ENCODE peak calls at places on chromosomes 11 and 22, in nine cellular contexts. I is stomach, D is tibial nerve, X is ovary, Q is NB4, S is heart left ventricle, U is breast epithelium, Y is IMR-90, C is uterus. J is an unnamed sample.

GRCh38 chr11:66231561-66231960 is 36.9 kb upstream of the RAB1B start:
- DNase-seq in I (no peak), D (no peak), X (no peak), Q (no peak), S (no peak), U (no peak), Y (no peak), C (no peak), J (no peak)

GRCh38 chr22:38504731-38505594 is 1.1 kb downstream of the DDX17 start:
- DNase-seq in I (peak), D (no peak), X (peak), Q (peak), S (peak), U (no peak), Y (peak), C (peak), J (no peak)

GRCh38 chr11:88618716-88619462 is 281.4 kb upstream of the CTSC start:
- DNase-seq in I (no peak), D (no peak), X (no peak), Q (no peak), S (no peak), U (no peak), Y (no peak), C (no peak), J (no peak)

GRCh38 chr11:19430346-19431058 is 189.8 kb upstream of the E2F8 start:
- DNase-seq in I (no peak), D (no peak), X (no peak), Q (no peak), S (no peak), U (no peak), Y (no peak), C (no peak), J (no peak)

GRCh38 chr22:43207849-43208702 is 21.1 kb upstream of the TTLL12 start:
- DNase-seq in I (no peak), D (no peak), X (no peak), Q (no peak), S (no peak), U (no peak), Y (no peak), C (no peak), J (no peak)

GRCh38 chr11:120810251-120810650 is 213.7 kb upstream of the TBCEL start:
- DNase-seq in I (no peak), D (no peak), X (no peak), Q (no peak), S (no peak), U (no peak), Y (peak), C (no peak), J (no peak)

GRCh38 chr11:70421123-70421522 is 22.8 kb downstream of the CTTN start:
- DNase-seq in I (no peak), D (no peak), X (peak), Q (peak), S (no peak), U (no peak), Y (no peak), C (no peak), J (no peak)

GRCh38 chr11:47003180-47003877 is 66.8 kb downstream of the CSTPP1 start:
- DNase-seq in I (no peak), D (no peak), X (no peak), Q (peak), S (peak), U (no peak), Y (no peak), C (no peak), J (no peak)

GRCh38 chr11:11563193-11563592 is 58.6 kb downstream of the GALNT18 start:
- DNase-seq in I (no peak), D (no peak), X (no peak), Q (no peak), S (no peak), U (no peak), Y (no peak), C (no peak), J (no peak)

GRCh38 chr11:97234016-97234415 is 844.2 kb downstream of the JRKL start:
- DNase-seq in I (no peak), D (no peak), X (no peak), Q (no peak), S (no peak), U (no peak), Y (no peak), C (no peak), J (no peak)

GRCh38 chr22:31901388-31902137 is 42.8 kb upstream of the YWHAH start:
- DNase-seq in I (no peak), D (no peak), X (no peak), Q (no peak), S (no peak), U (no peak), Y (no peak), C (no peak), J (no peak)

GRCh38 chr22:40560551-40560950 is 76.0 kb downstream of the MRTFA start:
- DNase-seq in I (no peak), D (no peak), X (no peak), Q (peak), S (no peak), U (no peak), Y (peak), C (no peak), J (no peak)

GRCh38 chr22:29342577-29343312 is 27.2 kb upstream of the RASL10A start:
- DNase-seq in I (peak), D (no peak), X (no peak), Q (peak), S (peak), U (no peak), Y (no peak), C (no peak), J (no peak)

GRCh38 chr11:9953994-9954626 is 290.2 kb downstream of the SWAP70 start:
- DNase-seq in I (no peak), D (no peak), X (no peak), Q (no peak), S (no peak), U (no peak), Y (peak), C (no peak), J (no peak)

GRCh38 chr11:75506827-75507226 is 18.9 kb downstream of the GDPD5 start:
- DNase-seq in I (no peak), D (no peak), X (no peak), Q (no peak), S (no peak), U (no peak), Y (no peak), C (no peak), J (no peak)

GRCh38 chr11:68806931-68807844 is 34.5 kb downstream of the CPT1A start:
- DNase-seq in I (no peak), D (no peak), X (no peak), Q (no peak), S (no peak), U (no peak), Y (peak), C (no peak), J (no peak)

GRCh38 chr11:125929445-125930075 is 16.3 kb upstream of the VSIG10L2 start:
- DNase-seq in I (no peak), D (no peak), X (no peak), Q (peak), S (no peak), U (no peak), Y (no peak), C (no peak), J (no peak)

GRCh38 chr22:41951898-41952474 is at the start of gene SMIM45:
- DNase-seq in I (no peak), D (no peak), X (no peak), Q (no peak), S (no peak), U (no peak), Y (no peak), C (no peak), J (no peak)

GRCh38 chr22:24938741-24939341 is 7.7 kb downstream of the LHFPL7 start:
- DNase-seq in I (no peak), D (no peak), X (no peak), Q (peak), S (no peak), U (no peak), Y (peak), C (no peak), J (no peak)

GRCh38 chr22:44580176-44580575 is 82.1 kb upstream of the RTL6 start:
- DNase-seq in I (no peak), D (no peak), X (peak), Q (no peak), S (no peak), U (peak), Y (no peak), C (no peak), J (peak)

GRCh38 chr22:50082197-50082715 is 3.0 kb downstream of the MLC1 start:
- DNase-seq in I (no peak), D (no peak), X (no peak), Q (no peak), S (no peak), U (no peak), Y (no peak), C (no peak), J (no peak)

GRCh38 chr11:14310696-14311095 is 48.3 kb downstream of the RRAS2 start:
- DNase-seq in I (no peak), D (no peak), X (no peak), Q (no peak), S (no peak), U (no peak), Y (peak), C (no peak), J (no peak)

GRCh38 chr11:71372693-71373657 is 75.2 kb downstream of the DHCR7 start:
- DNase-seq in I (no peak), D (no peak), X (no peak), Q (peak), S (no peak), U (no peak), Y (peak), C (no peak), J (no peak)

GRCh38 chr22:50486561-50487289 is at the start of gene MIOX:
- DNase-seq in I (no peak), D (no peak), X (no peak), Q (no peak), S (no peak), U (no peak), Y (no peak), C (no peak), J (no peak)

GRCh38 chr22:27642104-27642800 is 159.3 kb downstream of the MN1 start:
- DNase-seq in I (no peak), D (no peak), X (no peak), Q (no peak), S (no peak), U (no peak), Y (no peak), C (no peak), J (no peak)

GRCh38 chr11:112163875-112164521 is at the start of gene IL18:
- DNase-seq in I (peak), D (no peak), X (no peak), Q (peak), S (no peak), U (no peak), Y (no peak), C (no peak), J (peak)

GRCh38 chr22:29520851-29521250 is 32.7 kb downstream of the THOC5 start:
- DNase-seq in I (no peak), D (no peak), X (no peak), Q (no peak), S (no peak), U (no peak), Y (peak), C (no peak), J (no peak)

GRCh38 chr22:46296257-46297150 is at the start of gene GTSE1:
- DNase-seq in I (peak), D (peak), X (peak), Q (peak), S (peak), U (peak), Y (peak), C (peak), J (peak)
- TF ChIP-seq CTCF in I (no peak), D (peak), X (no peak), Q (no peak), S (peak), U (no peak), Y (peak), C (peak), J (no peak)

GRCh38 chr11:92224394-92225205 is at the start of gene FAT3:
- DNase-seq in I (no peak), D (no peak), X (peak), Q (no peak), S (peak), U (no peak), Y (peak), C (no peak), J (no peak)

GRCh38 chr11:92227233-92227593 is 2.6 kb downstream of the FAT3 start:
- DNase-seq in I (no peak), D (no peak), X (no peak), Q (no peak), S (no peak), U (no peak), Y (no peak), C (no peak), J (no peak)

GRCh38 chr11:92226331-92227232 is 2.0 kb downstream of the FAT3 start:
- DNase-seq in I (no peak), D (no peak), X (peak), Q (no peak), S (no peak), U (no peak), Y (no peak), C (no peak), J (no peak)

GRCh38 chr11:92225563-92226308 is 1.1 kb downstream of the FAT3 start:
- DNase-seq in I (no peak), D (peak), X (peak), Q (no peak), S (peak), U (no peak), Y (no peak), C (no peak), J (no peak)

GRCh38 chr11:92225206-92225562 is 566 bp downstream of the FAT3 start:
- DNase-seq in I (no peak), D (peak), X (no peak), Q (no peak), S (no peak), U (no peak), Y (no peak), C (no peak), J (no peak)
- H3K4me3 ChIP-seq in I (peak), D (peak), X (peak), Q (no peak), S (peak), U (peak), Y (peak), C (peak), J (no peak)

GRCh38 chr11:17543574-17544180 is 539 bp downstream of the USH1C start:
- DNase-seq in I (no peak), D (no peak), X (no peak), Q (no peak), S (no peak), U (no peak), Y (no peak), C (no peak), J (no peak)
- TF ChIP-seq POLR2A in I (no peak), D (no peak), X (no peak), Q (no peak), S (no peak), U (no peak), Y (no peak), C (no peak), J (no peak)

GRCh38 chr11:119681537-119681936 is 47.5 kb downstream of the NECTIN1 start:
- DNase-seq in I (no peak), D (no peak), X (no peak), Q (no peak), S (no peak), U (no peak), Y (no peak), C (no peak), J (no peak)
- TF ChIP-seq CTCF in I (no peak), D (no peak), X (no peak), Q (peak), S (peak), U (peak), Y (no peak), C (no peak), J (no peak)

DNA sequence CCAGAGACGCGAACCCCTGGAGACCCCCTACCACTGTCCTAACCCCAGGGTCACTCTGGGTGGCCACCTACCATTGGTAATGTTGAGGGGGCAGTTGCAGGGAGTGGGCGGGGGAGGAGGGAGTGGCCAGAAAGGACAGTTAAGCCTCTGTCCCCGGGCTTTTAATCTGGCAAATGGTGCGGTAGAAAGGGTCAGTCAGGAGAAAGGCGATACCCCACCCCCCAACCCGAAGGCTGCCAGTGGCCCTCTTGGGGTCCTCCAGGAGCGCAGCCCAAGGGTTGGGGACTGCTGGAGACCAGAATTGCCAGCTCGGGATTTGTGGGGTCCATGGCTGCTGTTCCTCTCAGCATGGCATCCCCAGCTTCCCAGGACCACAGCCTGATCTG is 742 bp downstream of the P2RY2 start:
- DNase-seq in I (no peak), D (no peak), X (no peak), Q (no peak), S (no peak), U (no peak), Y (no peak), C (no peak), J (no peak)
- H3K4me3 ChIP-seq in I (peak), D (peak), X (peak), Q (peak), S (peak), U (peak), Y (no peak), C (no peak), J (peak)

J was measured in lower leg skin.